ENCODE peak calls at places on chromosomes 2 and 18, in ten cellular contexts. Y, K, A, Q, U, R, F, H, S and E are unnamed samples.

GRCh38 chr2:193528458-193528857 is 1333.7 kb upstream of the TMEFF2 start:
- DNase-seq in K (no peak), U (no peak), Q (no peak), R (no peak), F (no peak), Y (no peak), S (no peak), A (no peak), H (no peak), E (no peak)

GRCh38 chr2:120984046-120984445 is 248.4 kb downstream of the GLI2 start:
- DNase-seq in S (no peak), A (no peak), R (no peak), Q (no peak), H (no peak), K (no peak), F (no peak), U (no peak), Y (peak; percentile 46), E (no peak)

GRCh38 chr2:110755494-110756078 is 23.2 kb downstream of the ACOXL start:
- DNase-seq in Q (no peak), S (peak; percentile 46), F (no peak), K (peak; percentile 37), Y (peak; percentile 11), R (no peak), H (no peak), U (no peak), A (no peak), E (no peak)

GRCh38 chr18:77223221-77223639 is 26.4 kb upstream of the GALR1 start:
- DNase-seq in A (no peak), R (no peak), K (no peak), Q (no peak), Y (no peak), H (no peak), U (no peak), F (no peak), S (no peak), E (no peak)

GRCh38 chr2:85445316-85446295 is 27.1 kb downstream of the SH2D6 start:
- DNase-seq in K (peak; percentile 73), S (no peak), U (peak; percentile 60), R (no peak), H (peak; percentile 67), F (no peak), Q (peak; percentile 44), A (no peak), Y (peak; percentile 21), E (no peak)

GRCh38 chr2:84782717-84783442 is 98.0 kb downstream of the TRABD2A start:
- DNase-seq in Q (no peak), S (no peak), R (no peak), F (peak; percentile 25), A (peak; percentile 37), Y (no peak), H (no peak), U (no peak), K (no peak), E (no peak)

GRCh38 chr2:121828281-121828731 is 72.9 kb downstream of the TSN start:
- DNase-seq in Q (no peak), K (peak; percentile 15), Y (peak; percentile 14), R (no peak), A (no peak), H (no peak), U (no peak), F (no peak), S (peak; percentile 17), E (no peak)

GRCh38 chr2:95377216-95377530 is 25.3 kb upstream of the FAHD2A start:
- DNase-seq in U (peak; percentile 40), R (peak; percentile 38), Q (no peak), F (no peak), K (no peak), A (no peak), S (no peak), H (no peak), Y (no peak), E (no peak)

GRCh38 chr2:62305421-62306176 is 109.7 kb downstream of the B3GNT2 start:
- DNase-seq in Q (no peak), A (no peak), Y (peak; percentile 24), H (no peak), R (no peak), F (no peak), U (no peak), K (no peak), S (no peak), E (peak; percentile 5)

GRCh38 chr2:234403074-234403473 is 93.8 kb downstream of the ARL4C start:
- DNase-seq in U (no peak), Q (no peak), R (no peak), K (peak; percentile 10), F (no peak), H (no peak), S (peak; percentile 13), Y (no peak), A (no peak), E (no peak)

GRCh38 chr2:54941248-54941984 is 108.8 kb downstream of the RTN4 start:
- DNase-seq in Q (peak; percentile 62), A (no peak), U (no peak), R (no peak), H (no peak), Y (no peak), S (no peak), K (no peak), F (no peak), E (no peak)

GRCh38 chr2:10208736-10209135 is 86.2 kb downstream of the RRM2 start:
- DNase-seq in U (no peak), A (no peak), F (no peak), Y (no peak), R (no peak), Q (no peak), K (no peak), H (no peak), S (no peak), E (no peak)

GRCh38 chr2:213846856-213847255 is 562.6 kb downstream of the SPAG16 start:
- DNase-seq in H (no peak), F (no peak), A (no peak), K (no peak), R (no peak), Q (no peak), U (no peak), Y (no peak), S (no peak), E (no peak)

GRCh38 chr2:229408356-229408755 is 137.3 kb upstream of the PID1 start:
- DNase-seq in A (no peak), H (peak; percentile 97), F (no peak), U (peak; percentile 46), K (peak; percentile 99), Q (no peak), Y (peak; percentile 19), S (peak; percentile 80), R (no peak), E (no peak)

GRCh38 chr2:190451561-190452176 is 43.5 kb downstream of the MFSD6 start:
- DNase-seq in H (no peak), K (peak; percentile 53), U (no peak), F (no peak), A (no peak), Q (no peak), R (no peak), S (no peak), Y (no peak), E (no peak)

GRCh38 chr2:206764673-206765241 is 371 bp downstream of the MDH1B start:
- DNase-seq in Y (no peak), R (no peak), A (no peak), U (no peak), K (no peak), S (no peak), F (no peak), H (no peak), Q (no peak), E (no peak)

GRCh38 chr2:66771359-66771978 is 336.5 kb downstream of the MEIS1 start:
- DNase-seq in U (no peak), R (no peak), K (peak; percentile 6), Q (no peak), A (no peak), S (no peak), F (no peak), H (peak; percentile 9), Y (no peak), E (no peak)

GRCh38 chr2:50953021-50953420 is 78.9 kb downstream of the NRXN1 start:
- DNase-seq in R (no peak), U (no peak), Y (no peak), F (no peak), K (peak; percentile 95), Q (no peak), S (no peak), A (no peak), H (peak; percentile 13), E (no peak)

GRCh38 chr2:147364597-147364996 is 480.2 kb upstream of the ACVR2A start:
- DNase-seq in S (no peak), F (no peak), Y (no peak), Q (no peak), K (no peak), H (no peak), R (no peak), U (no peak), A (no peak), E (no peak)

GRCh38 chr2:239913632-239914417 is 111.3 kb downstream of the NDUFA10 start:
- DNase-seq in S (no peak), K (no peak), F (no peak), U (no peak), A (no peak), Y (no peak), Q (no peak), H (no peak), R (no peak), E (no peak)

GRCh38 chr2:23486676-23487075 is 101.7 kb downstream of the KLHL29 start:
- DNase-seq in F (no peak), H (no peak), R (peak; percentile 34), A (no peak), Q (no peak), S (peak; percentile 46), K (peak; percentile 60), U (peak; percentile 73), Y (no peak), E (no peak)